ENCODE peak calls at places on chromosomes 2 and 18, in seven cellular contexts. X is left lung, G is neural progenitor cell, A is colonic mucosa, Z is uterus, J is testis, O is right atrium auricular region. P is an unnamed sample.

GRCh38 chr2:130370490-130370889 is 14.6 kb downstream of the PTPN18 start:
- DNase-seq in X (no peak), G (no peak), A (no peak), Z (no peak), J (no peak), O (no peak), P (no peak)

GRCh38 chr2:233242231-233242917 is 9.1 kb upstream of the ATG16L1 start:
- DNase-seq in X (no peak), G (no peak), A (no peak), Z (no peak), J (no peak), O (no peak), P (no peak)

GRCh38 chr2:198287706-198288105 is 483.3 kb downstream of the PLCL1 start:
- DNase-seq in X (no peak), G (no peak), A (no peak), Z (no peak), J (no peak), O (no peak), P (no peak)

GRCh38 chr2:232949016-232949415 is 64.0 kb downstream of the NGEF start:
- DNase-seq in X (no peak), G (peak; percentile 72), A (no peak), Z (no peak), J (no peak), O (no peak), P (no peak)

GRCh38 chr18:48799724-48800315 is 150.9 kb downstream of the SMAD7 start:
- DNase-seq in X (no peak), G (no peak), A (peak; percentile 15), Z (peak; percentile 3), J (peak; percentile 4), O (peak; percentile 50), P (no peak)

GRCh38 chr2:105904938-105905337 is 160.2 kb downstream of the NCK2 start:
- DNase-seq in X (no peak), G (no peak), A (no peak), Z (no peak), J (no peak), O (no peak), P (no peak)

GRCh38 chr18:34648269-34648668 is 61.8 kb upstream of the DTNA start:
- DNase-seq in X (no peak), G (no peak), A (no peak), Z (no peak), J (no peak), O (no peak), P (no peak)

GRCh38 chr18:830315-830901 is 18.4 kb upstream of the YES1 start:
- DNase-seq in X (no peak), G (peak; percentile 39), A (no peak), Z (peak; percentile 21), J (no peak), O (no peak), P (no peak)

DNA sequence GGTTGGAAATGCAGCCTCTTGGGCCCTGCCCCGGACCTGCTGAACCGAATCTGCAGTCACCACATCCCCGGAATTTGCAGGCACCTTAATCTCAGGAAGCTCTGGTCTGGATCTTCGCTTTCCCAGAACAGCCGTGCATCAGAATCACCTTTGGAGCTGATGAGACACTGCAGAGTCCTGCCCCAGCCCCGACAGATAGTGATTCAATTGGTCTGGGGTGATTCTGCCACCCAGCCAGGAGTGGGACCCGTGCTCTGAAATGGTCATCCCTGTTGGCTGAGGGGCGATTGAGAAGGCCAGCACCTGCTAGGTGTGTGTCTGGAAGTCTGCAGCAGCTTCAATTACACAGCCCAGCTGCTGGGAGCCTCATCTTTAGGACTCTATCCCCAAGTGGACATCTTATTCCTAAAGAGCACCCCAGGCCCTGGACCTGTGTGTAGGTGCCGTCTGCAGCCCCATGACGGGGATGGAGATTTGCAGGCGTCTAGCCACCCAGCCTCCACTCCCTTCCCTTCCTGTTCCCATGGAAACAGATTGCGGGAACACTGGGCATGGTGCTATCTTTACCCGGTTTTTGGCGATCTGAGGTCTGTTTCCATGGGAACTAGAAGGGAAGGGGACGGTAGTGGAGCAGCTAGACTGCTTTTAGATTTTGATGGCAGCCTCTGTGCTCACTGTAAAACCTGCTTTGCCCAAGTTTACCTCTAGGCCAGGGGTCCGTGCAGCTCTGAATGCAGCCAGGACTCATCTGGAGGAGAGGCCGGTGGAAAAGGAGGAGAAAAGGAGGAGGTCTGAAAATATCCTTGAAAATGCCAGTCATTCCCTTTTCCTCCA is 156.1 kb downstream of the LDLRAD4 start:
- DNase-seq in X (no peak), G (no peak), A (no peak), Z (no peak), J (no peak), O (peak; percentile 69), P (no peak)
- H3K4me1 ChIP-seq in X (no peaks in the 10 kb centered on the region), G (no peaks in the 10 kb centered on the region), A (peaks cover 17% of the 10 kb centered on the region), Z (no peaks in the 10 kb centered on the region), J (no peaks in the 10 kb centered on the region), O (no peaks in the 10 kb centered on the region), P (peaks cover 66% of the 10 kb centered on the region)

DNA sequence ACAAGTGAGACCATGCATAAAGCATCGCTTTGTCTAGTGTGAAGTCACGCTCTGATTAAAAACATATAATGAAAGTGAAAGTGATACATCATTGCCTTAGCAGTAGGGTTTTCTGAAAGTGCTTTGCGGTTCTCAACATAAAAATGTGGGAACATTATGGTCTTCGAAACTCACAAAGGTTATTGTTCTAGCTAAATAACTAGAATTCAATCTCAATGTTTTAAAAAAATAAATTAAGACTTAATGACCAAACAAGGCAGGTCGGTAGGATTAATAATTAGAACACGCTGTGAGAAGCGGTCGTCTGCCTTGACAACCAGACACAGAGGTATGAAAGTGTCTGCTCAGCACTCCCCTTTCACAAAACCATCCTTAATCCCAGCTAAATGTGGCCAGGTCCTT is 42.2 kb downstream of the KLHL14 start:
- DNase-seq in X (no peak), G (no peak), A (no peak), Z (no peak), J (no peak), O (no peak), P (no peak)
- H3K4me3 ChIP-seq in X (no peak overlapping the region), G (no peak overlapping the region), A (peak overlapping the region; percentile 18), Z (peak overlapping the region; percentile 35), J (no peak overlapping the region), O (peak overlapping the region; percentile 16), P (peak overlapping the region; percentile 23)

DNA sequence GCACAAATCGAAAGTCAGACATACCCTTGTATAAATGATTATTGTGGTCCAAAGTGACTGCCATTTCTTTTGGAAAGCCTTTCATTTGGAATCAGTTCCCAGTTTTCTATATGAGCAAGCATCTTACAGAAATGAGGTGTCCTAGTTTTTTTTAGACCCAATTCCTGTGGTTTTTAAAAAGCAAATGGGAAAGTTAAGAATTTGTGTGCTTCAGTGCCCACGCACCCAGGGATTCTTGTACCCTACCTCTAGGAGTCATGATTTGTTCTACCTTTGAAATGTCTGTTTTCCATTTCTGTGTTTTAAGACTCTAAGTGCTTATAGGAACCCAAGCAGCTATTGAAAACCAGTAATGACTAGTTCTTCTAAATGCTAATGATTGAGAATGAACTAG is 218.1 kb downstream of the CAMKMT start:
- DNase-seq in X (no peak), G (no peak), A (no peak), Z (no peak), J (no peak), O (no peak), P (no peak)
- H3K4me1 ChIP-seq in X (no peaks in the 10 kb centered on the region), G (peaks cover 9% of the 10 kb centered on the region), A (no peaks in the 10 kb centered on the region), Z (no peaks in the 10 kb centered on the region), J (no peaks in the 10 kb centered on the region), O (no peaks in the 10 kb centered on the region), P (no peaks in the 10 kb centered on the region)

GRCh38 chr2:222756362-222756831 is 84.9 kb downstream of the MOGAT1 start:
- DNase-seq in X (no peak), G (peak; percentile 48), A (no peak), Z (no peak), J (no peak), O (no peak), P (no peak)

GRCh38 chr2:222756951-222757645 is 85.6 kb downstream of the MOGAT1 start:
- DNase-seq in X (no peak), G (no peak), A (no peak), Z (no peak), J (no peak), O (no peak), P (no peak)

GRCh38 chr2:222761888-222762287 is 90.4 kb downstream of the MOGAT1 start:
- DNase-seq in X (no peak), G (no peak), A (no peak), Z (no peak), J (no peak), O (no peak), P (no peak)

GRCh38 chr2:222760301-222760897 is 88.9 kb downstream of the MOGAT1 start:
- DNase-seq in X (no peak), G (peak; percentile 16), A (no peak), Z (no peak), J (no peak), O (no peak), P (no peak)
- H3K4me3 ChIP-seq in X (no peak overlapping the region), G (no peak overlapping the region), A (no peak overlapping the region), Z (no peak overlapping the region), J (no peak overlapping the region), O (no peak overlapping the region), P (no peak overlapping the region)

GRCh38 chr2:55154525-55155030 is 77.5 kb downstream of the CLHC1 start:
- DNase-seq in X (no peak), G (no peak), A (no peak), Z (no peak), J (no peak), O (no peak), P (no peak)
- H3K4me1 ChIP-seq in X (peaks cover 42% of the 10 kb centered on the region), G (peaks cover 37% of the 10 kb centered on the region), A (peaks cover 28% of the 10 kb centered on the region), Z (peaks cover 16% of the 10 kb centered on the region), J (peaks cover 4% of the 10 kb centered on the region), O (no peaks in the 10 kb centered on the region), P (peaks cover 80% of the 10 kb centered on the region)

GRCh38 chr2:100924122-100924519 is 78.0 kb upstream of the RPL31 start:
- DNase-seq in X (no peak), G (no peak), A (no peak), Z (no peak), J (peak; percentile 28), O (peak; percentile 36), P (no peak)
- H3K4me3 ChIP-seq in X (no peak overlapping the region), G (no peak overlapping the region), A (peak overlapping the region; percentile 16), Z (no peak overlapping the region), J (no peak overlapping the region), O (peak overlapping the region; percentile 33), P (no peak overlapping the region)

GRCh38 chr2:118842687-118843491 is 4.6 kb downstream of the EN1 start:
- DNase-seq in X (no peak), G (peak; percentile 64), A (no peak), Z (no peak), J (no peak), O (no peak), P (no peak)

GRCh38 chr2:118843492-118844132 is 3.8 kb downstream of the EN1 start:
- DNase-seq in X (no peak), G (peak; percentile 27), A (no peak), Z (no peak), J (no peak), O (no peak), P (no peak)

GRCh38 chr2:118845843-118846666 is 1.4 kb downstream of the EN1 start:
- DNase-seq in X (no peak), G (peak; percentile 54), A (no peak), Z (no peak), J (no peak), O (peak; percentile 54), P (no peak)

GRCh38 chr2:118845005-118845842 is 2.2 kb downstream of the EN1 start:
- DNase-seq in X (no peak), G (peak; percentile 59), A (no peak), Z (no peak), J (no peak), O (peak; percentile 43), P (no peak)

GRCh38 chr2:118844261-118845004 is 3.0 kb downstream of the EN1 start:
- DNase-seq in X (no peak), G (peak; percentile 26), A (no peak), Z (no peak), J (no peak), O (peak; percentile 26), P (no peak)
- H3K4me1 ChIP-seq in X (no peaks in the 10 kb centered on the region), G (peaks cover 9% of the 10 kb centered on the region), A (peaks cover 9% of the 10 kb centered on the region), Z (peaks cover 27% of the 10 kb centered on the region), J (no peaks in the 10 kb centered on the region), O (no peaks in the 10 kb centered on the region), P (peaks cover 24% of the 10 kb centered on the region)

P was measured in heart right ventricle.